ENCODE peak calls at places on chromosomes 5 and 9, in seven cellular contexts. R, N, Y, T, X, D and H are unnamed samples.

GRCh38 chr5:65925094-65925600 is 1.2 kb upstream of the ERBIN start:
- DNase-seq in D (peak), X (peak), Y (peak), T (peak), R (peak), N (peak), H (peak)

GRCh38 chr5:154898210-154898609 is 39.8 kb downstream of the CNOT8 start:
- DNase-seq in R (no peak), Y (no peak), T (no peak), N (no peak), D (no peak), X (no peak), H (no peak)

GRCh38 chr5:171531638-171532037 is 112.2 kb downstream of the FGF18 start:
- DNase-seq in D (no peak), Y (no peak), T (no peak), X (no peak), N (no peak), R (no peak), H (no peak)

GRCh38 chr5:157900644-157901043 is 41.7 kb upstream of the CLINT1 start:
- DNase-seq in T (no peak), R (no peak), N (peak), X (no peak), D (no peak), Y (no peak), H (no peak)

GRCh38 chr9:129289883-129290282 is 111.8 kb upstream of the IER5L start:
- DNase-seq in R (no peak), Y (no peak), D (no peak), N (no peak), X (no peak), T (no peak), H (no peak)

GRCh38 chr5:180801596-180802324 is 846 bp downstream of the MGAT1 start:
- DNase-seq in Y (no peak), N (no peak), D (no peak), X (no peak), R (no peak), T (peak), H (no peak)

GRCh38 chr9:36813149-36813548 is 220.9 kb downstream of the PAX5 start:
- DNase-seq in X (no peak), D (no peak), Y (no peak), R (no peak), N (no peak), T (no peak), H (no peak)

GRCh38 chr9:98302150-98302549 is 46.7 kb upstream of the TBC1D2 start:
- DNase-seq in T (no peak), X (no peak), R (no peak), Y (no peak), N (no peak), D (no peak), H (no peak)

GRCh38 chr5:65695896-65696295 is 26.0 kb downstream of the SGTB start:
- DNase-seq in D (peak), T (no peak), R (no peak), N (no peak), Y (no peak), X (no peak), H (no peak)

GRCh38 chr9:138023394-138024124 is 146.0 kb downstream of the CACNA1B start:
- DNase-seq in T (no peak), R (no peak), X (no peak), D (no peak), N (no peak), Y (no peak), H (no peak)

GRCh38 chr9:123938401-123938800 is 8.5 kb upstream of the DENND1A start:
- DNase-seq in Y (no peak), N (no peak), D (no peak), T (no peak), R (no peak), X (no peak), H (no peak)

GRCh38 chr5:172506921-172507320 is 52.6 kb upstream of the SH3PXD2B start:
- DNase-seq in Y (no peak), N (no peak), T (no peak), R (no peak), X (no peak), D (no peak), H (no peak)

GRCh38 chr9:8887369-8887768 is 1087.8 kb upstream of the DMAC1 start:
- DNase-seq in T (no peak), X (no peak), Y (no peak), N (no peak), D (no peak), R (no peak), H (no peak)

GRCh38 chr5:43304520-43304919 is 8.7 kb downstream of the HMGCS1 start:
- DNase-seq in N (peak), D (no peak), Y (no peak), T (peak), R (no peak), X (no peak), H (no peak)

GRCh38 chr9:96064838-96065481 is 189.5 kb downstream of the ERCC6L2 start:
- DNase-seq in X (no peak), Y (no peak), R (no peak), D (no peak), N (no peak), T (no peak), H (no peak)

GRCh38 chr9:16521868-16522381 is 348.5 kb downstream of the BNC2 start:
- DNase-seq in Y (peak), R (peak), X (peak), T (peak), N (no peak), D (no peak), H (peak)

GRCh38 chr9:126506361-126507317 is 107.1 kb upstream of the LMX1B start:
- DNase-seq in X (no peak), R (no peak), Y (no peak), D (no peak), N (no peak), T (no peak), H (no peak)
- H2AFZ ChIP-seq in X (no peak), R (no peak), Y (no peak), D (no peak), N (no peak), T (no peak), H (no peak)

GRCh38 chr5:176619569-176620332 is 9.8 kb upstream of the GPRIN1 start:
- DNase-seq in R (no peak), T (no peak), D (no peak), N (no peak), X (no peak), Y (no peak), H (no peak)
- H3K4me3 ChIP-seq in R (no peak), T (peak), D (peak), N (no peak), X (no peak), Y (peak), H (no peak)

GRCh38 chr5:105288946-105289345 is 1726.4 kb upstream of the NUDT12 start:
- DNase-seq in R (peak), X (no peak), Y (no peak), N (no peak), T (no peak), D (no peak), H (no peak)
- H2AFZ ChIP-seq in R (no peak), X (no peak), Y (no peak), N (no peak), T (no peak), D (no peak), H (no peak)

DNA sequence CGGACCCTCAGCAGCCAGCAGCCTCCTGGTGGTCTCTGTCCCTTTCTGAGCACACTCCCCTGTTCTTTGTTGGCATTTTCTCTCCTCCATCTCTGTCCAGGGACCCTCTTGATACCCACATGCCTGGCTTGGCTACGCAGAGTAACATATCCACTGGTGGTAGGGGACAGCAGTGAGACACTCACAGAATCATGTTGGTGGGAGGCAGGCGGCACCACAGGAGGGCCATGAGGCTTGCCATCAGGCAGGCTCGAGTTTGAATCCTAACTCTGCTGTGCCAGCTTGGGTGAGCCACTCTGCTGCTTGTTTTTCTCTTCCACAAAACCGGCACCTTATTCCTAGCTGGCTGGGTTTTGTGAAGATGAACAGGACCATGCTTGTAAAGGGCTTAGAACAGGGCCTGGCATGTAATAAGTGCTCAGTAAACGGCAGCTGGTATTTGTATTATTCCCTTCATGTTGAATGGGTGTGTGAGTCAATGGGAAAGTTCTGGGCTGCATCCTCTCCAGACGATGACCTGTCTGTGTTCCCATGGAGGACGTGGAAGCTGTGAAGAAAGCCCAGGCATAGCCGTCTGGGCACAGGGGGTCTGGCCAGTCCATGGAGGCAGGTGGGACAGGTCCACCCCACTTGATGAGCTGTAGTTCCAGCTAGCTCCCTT is 2.3 kb downstream of the COL27A1 start:
- DNase-seq in Y (peak), X (no peak), N (no peak), D (no peak), T (peak), R (peak), H (peak)
- H3K4me3 ChIP-seq in Y (no peak), X (no peak), N (no peak), D (no peak), T (no peak), R (no peak), H (no peak)

DNA sequence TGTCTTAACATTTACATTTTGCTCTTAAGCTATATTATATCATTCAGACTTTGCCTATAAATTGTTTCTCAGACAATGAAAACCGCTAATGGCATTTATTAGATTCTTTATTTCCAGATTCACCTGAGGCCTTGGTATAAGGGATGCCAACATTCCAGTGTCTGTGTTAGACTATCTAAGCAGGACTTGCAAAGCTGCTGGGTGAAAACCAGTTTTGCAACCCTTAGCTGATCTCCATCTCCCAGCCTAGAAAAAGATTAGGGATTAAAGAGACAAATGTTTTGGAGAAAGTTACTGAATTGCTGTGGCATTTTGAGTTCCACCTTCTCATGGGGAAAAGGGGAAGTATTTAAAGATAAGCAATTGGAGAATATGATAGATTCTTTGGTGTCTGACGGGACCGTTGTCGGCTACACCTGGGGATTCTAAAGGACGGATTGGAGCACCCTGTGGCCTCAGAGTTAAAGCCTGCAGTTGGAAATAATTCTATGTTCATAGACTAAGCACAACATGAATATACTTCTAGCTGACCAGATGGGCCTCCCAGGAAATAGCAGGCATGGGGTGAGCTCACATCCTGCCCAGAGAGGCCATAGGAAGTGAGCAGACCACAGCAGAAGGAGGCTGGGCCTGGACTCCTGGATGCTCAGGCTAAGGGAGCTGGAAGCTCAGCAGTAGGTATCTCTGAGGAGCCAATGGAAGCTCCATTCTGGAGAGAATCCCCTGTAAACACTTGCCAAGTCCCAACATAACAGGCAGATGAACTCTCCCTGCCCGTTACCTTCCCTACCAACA is 21.8 kb downstream of the ENTREP1 start:
- DNase-seq in D (no peak), X (peak), R (no peak), Y (peak), N (no peak), T (no peak), H (no peak)
- H2AFZ ChIP-seq in D (no peak), X (no peak), R (no peak), Y (peak), N (no peak), T (no peak), H (peak)

DNA sequence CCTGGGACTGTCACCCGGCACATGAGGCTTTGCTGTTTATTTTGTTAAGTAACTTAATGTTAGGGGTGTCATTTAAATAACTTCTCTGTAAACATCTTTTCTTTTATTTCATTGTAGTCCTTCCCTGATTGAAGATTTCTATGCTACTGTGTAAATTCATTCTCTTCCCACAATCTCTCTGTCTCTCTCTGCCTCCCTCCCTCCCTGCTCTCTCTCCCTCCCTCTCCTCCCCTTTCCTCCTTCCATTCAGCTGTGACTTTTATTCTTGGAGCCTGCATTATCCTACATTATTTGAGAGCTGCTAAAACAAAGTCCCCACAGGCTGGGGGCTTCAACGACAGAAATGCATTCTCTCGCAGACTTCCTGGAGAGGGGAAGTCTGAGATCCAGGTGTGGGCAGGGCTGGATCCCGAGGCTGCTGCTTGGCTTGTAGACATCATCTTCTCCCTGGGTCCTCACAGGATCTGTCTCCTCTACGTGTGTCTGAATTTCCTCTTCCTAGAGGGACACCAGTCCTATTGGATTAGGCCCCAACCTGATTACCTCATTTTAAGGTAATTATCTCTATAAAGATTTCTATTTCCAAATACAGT is 18.4 kb downstream of the UBE2QL1 start:
- DNase-seq in X (no peak), Y (no peak), R (no peak), D (no peak), T (no peak), N (no peak), H (no peak)
- H3K4me3 ChIP-seq in X (no peak), Y (no peak), R (no peak), D (no peak), T (no peak), N (no peak), H (no peak)

GRCh38 chr9:23590601-23591000 is 235.4 kb downstream of the ELAVL2 start:
- DNase-seq in D (no peak), R (peak), T (peak), N (peak), Y (no peak), X (peak), H (peak)
- H2AFZ ChIP-seq in D (no peak), R (no peak), T (no peak), N (peak), Y (no peak), X (no peak), H (peak)

DNA sequence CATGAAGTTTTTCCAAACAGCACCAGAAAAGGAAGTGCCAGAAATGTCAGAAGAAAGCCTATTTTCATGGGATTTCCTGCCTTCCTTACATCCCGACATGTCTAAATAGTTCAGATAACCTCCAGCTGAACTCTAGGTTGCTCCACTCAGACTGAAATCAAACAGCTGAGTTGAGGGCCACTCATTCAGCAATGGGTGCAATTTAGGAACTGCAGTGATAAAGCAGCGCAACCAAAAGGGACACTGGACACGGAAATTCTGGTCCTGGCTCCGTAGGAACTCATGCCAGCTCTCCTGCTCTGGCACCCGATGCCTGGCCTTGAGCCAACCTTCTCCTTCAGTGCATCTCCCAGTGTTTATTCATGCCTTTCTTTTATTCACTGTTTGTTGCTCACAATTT is 127.1 kb downstream of the PDE4D start:
- DNase-seq in D (no peak), N (no peak), R (peak), X (no peak), T (no peak), Y (no peak), H (no peak)
- H3K4me3 ChIP-seq in D (no peak), N (no peak), R (no peak), X (peak), T (no peak), Y (no peak), H (peak)

DNA sequence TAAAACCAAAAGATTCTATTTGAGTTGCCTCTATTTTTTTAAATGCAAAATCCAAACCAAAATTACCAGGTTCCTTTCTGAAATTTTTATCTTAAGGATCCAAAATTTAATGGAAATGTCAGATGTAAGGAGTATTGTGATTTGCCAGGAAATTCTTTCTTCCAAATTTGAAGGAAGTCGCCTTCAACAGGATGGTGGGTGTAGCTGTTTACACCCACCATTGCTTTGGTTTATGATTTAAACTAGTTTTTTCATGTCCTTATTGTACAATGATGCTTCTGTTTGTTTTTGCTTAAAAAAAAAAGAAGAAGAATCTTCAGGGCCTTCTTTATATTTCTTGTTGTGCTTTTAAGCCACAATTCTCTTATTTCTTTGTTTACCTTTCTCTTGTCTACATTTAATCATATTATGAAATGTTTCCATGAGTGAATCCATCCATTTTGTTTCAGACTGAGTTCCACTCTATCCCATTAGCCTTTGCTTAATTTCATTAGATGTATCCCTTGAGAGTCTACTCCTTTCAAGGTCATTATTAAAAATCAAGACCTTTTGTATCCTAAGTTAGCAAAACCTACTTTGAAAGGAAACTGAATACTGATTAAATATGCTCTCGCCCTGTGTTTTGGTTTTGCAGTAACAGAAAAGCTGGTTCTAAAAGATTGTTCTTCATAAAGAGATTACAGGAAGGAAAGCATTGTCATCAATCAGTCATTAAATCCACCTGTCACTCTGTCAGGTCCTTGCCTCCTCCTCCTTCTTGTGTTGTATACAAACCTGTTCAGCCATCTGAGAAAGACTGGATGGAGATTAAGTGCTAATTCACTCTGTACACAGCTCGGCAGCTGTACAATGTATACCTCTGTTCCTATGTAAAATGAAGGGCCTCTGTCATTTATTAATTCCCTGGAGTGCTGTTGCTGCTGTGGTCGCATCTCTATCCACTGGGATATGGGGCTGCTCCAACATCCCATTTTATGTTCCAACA is 45.5 kb upstream of the SLC2A8 start:
- DNase-seq in Y (no peak), N (no peak), D (no peak), X (no peak), T (no peak), R (no peak), H (no peak)
- H2AFZ ChIP-seq in Y (no peak), N (no peak), D (no peak), X (no peak), T (no peak), R (no peak), H (no peak)

GRCh38 chr9:86796671-86797070 is 150.6 kb downstream of the GAS1 start:
- DNase-seq in Y (no peak), D (no peak), N (no peak), T (no peak), X (no peak), R (no peak), H (no peak)
- H3K4me3 ChIP-seq in Y (no peak), D (no peak), N (no peak), T (peak), X (no peak), R (no peak), H (no peak)